ENCODE peak calls at places on chromosomes 12 and 14, in seven cellular contexts. One of them, this sample, is unnamed.

GRCh38 chr14:60328588-60328987 is 79.6 kb downstream of the PPM1A start:
- DNase-seq in transverse colon: no peak
- DNase-seq in left ventricle myocardium inferior: no peak
- DNase-seq in mucosa of descending colon: no peak
- DNase-seq in neural progenitor cell: peak; percentile 58
- DNase-seq in testis: no peak
- DNase-seq in breast epithelium: no peak
- DNase-seq in this sample: no peak

GRCh38 chr14:94787655-94788054 is 17.7 kb upstream of the GSC start:
- DNase-seq in transverse colon: no peak
- DNase-seq in left ventricle myocardium inferior: no peak
- DNase-seq in mucosa of descending colon: no peak
- DNase-seq in neural progenitor cell: no peak
- DNase-seq in testis: no peak
- DNase-seq in breast epithelium: no peak
- DNase-seq in this sample: no peak

GRCh38 chr14:82796081-82796480 is 1262.4 kb upstream of the SEL1L start:
- DNase-seq in transverse colon: no peak
- DNase-seq in left ventricle myocardium inferior: no peak
- DNase-seq in mucosa of descending colon: no peak
- DNase-seq in neural progenitor cell: peak; percentile 66
- DNase-seq in testis: no peak
- DNase-seq in breast epithelium: no peak
- DNase-seq in this sample: no peak

GRCh38 chr14:28055008-28055407 is 711.6 kb upstream of the FOXG1 start:
- DNase-seq in transverse colon: no peak
- DNase-seq in left ventricle myocardium inferior: no peak
- DNase-seq in mucosa of descending colon: no peak
- DNase-seq in neural progenitor cell: no peak
- DNase-seq in testis: no peak
- DNase-seq in breast epithelium: no peak
- DNase-seq in this sample: no peak

GRCh38 chr12:125873031-125873430 is 807.8 kb downstream of the AACS start:
- DNase-seq in transverse colon: no peak
- DNase-seq in left ventricle myocardium inferior: no peak
- DNase-seq in mucosa of descending colon: no peak
- DNase-seq in neural progenitor cell: no peak
- DNase-seq in testis: no peak
- DNase-seq in breast epithelium: no peak
- DNase-seq in this sample: no peak

GRCh38 chr12:95624544-95624943 is 73.3 kb upstream of the USP44 start:
- DNase-seq in transverse colon: no peak
- DNase-seq in left ventricle myocardium inferior: no peak
- DNase-seq in mucosa of descending colon: no peak
- DNase-seq in neural progenitor cell: peak; percentile 37
- DNase-seq in testis: no peak
- DNase-seq in breast epithelium: no peak
- DNase-seq in this sample: no peak

GRCh38 chr14:77613207-77613606 is 3.2 kb downstream of the SPTLC2 start:
- DNase-seq in transverse colon: no peak
- DNase-seq in left ventricle myocardium inferior: no peak
- DNase-seq in mucosa of descending colon: no peak
- DNase-seq in neural progenitor cell: no peak
- DNase-seq in testis: no peak
- DNase-seq in breast epithelium: no peak
- DNase-seq in this sample: no peak

GRCh38 chr14:98210045-98210678 is 1061.8 kb downstream of the BCL11B start:
- DNase-seq in transverse colon: no peak
- DNase-seq in left ventricle myocardium inferior: no peak
- DNase-seq in mucosa of descending colon: peak; percentile 64
- DNase-seq in neural progenitor cell: no peak
- DNase-seq in testis: no peak
- DNase-seq in breast epithelium: no peak
- DNase-seq in this sample: no peak

GRCh38 chr14:71290960-71291466 is 383.8 kb downstream of the PCNX1 start:
- DNase-seq in transverse colon: peak; percentile 10
- DNase-seq in left ventricle myocardium inferior: no peak
- DNase-seq in mucosa of descending colon: no peak
- DNase-seq in neural progenitor cell: no peak
- DNase-seq in testis: no peak
- DNase-seq in breast epithelium: no peak
- DNase-seq in this sample: no peak

GRCh38 chr12:115871714-115872113 is 405.8 kb downstream of the MED13L start:
- DNase-seq in transverse colon: peak; percentile 16
- DNase-seq in left ventricle myocardium inferior: no peak
- DNase-seq in mucosa of descending colon: no peak
- DNase-seq in neural progenitor cell: peak; percentile 71
- DNase-seq in testis: peak; percentile 31
- DNase-seq in breast epithelium: no peak
- DNase-seq in this sample: no peak

GRCh38 chr12:54725233-54725843 is 77.2 kb upstream of the DCD start:
- DNase-seq in transverse colon: no peak
- DNase-seq in left ventricle myocardium inferior: no peak
- DNase-seq in mucosa of descending colon: no peak
- DNase-seq in neural progenitor cell: peak; percentile 60
- DNase-seq in testis: peak; percentile 17
- DNase-seq in breast epithelium: no peak
- DNase-seq in this sample: no peak

GRCh38 chr12:77231548-77231947 is 166.2 kb upstream of the E2F7 start:
- DNase-seq in transverse colon: peak; percentile 63
- DNase-seq in left ventricle myocardium inferior: peak; percentile 73
- DNase-seq in mucosa of descending colon: peak; percentile 72
- DNase-seq in neural progenitor cell: no peak
- DNase-seq in testis: peak; percentile 69
- DNase-seq in breast epithelium: peak; percentile 52
- DNase-seq in this sample: peak; percentile 66

GRCh38 chr14:88632512-88632911 is 69.7 kb downstream of the ZC3H14 start:
- DNase-seq in transverse colon: no peak
- DNase-seq in left ventricle myocardium inferior: no peak
- DNase-seq in mucosa of descending colon: no peak
- DNase-seq in neural progenitor cell: no peak
- DNase-seq in testis: no peak
- DNase-seq in breast epithelium: no peak
- DNase-seq in this sample: no peak

GRCh38 chr12:88764781-88765470 is 184.7 kb upstream of the KITLG start:
- DNase-seq in transverse colon: no peak
- DNase-seq in left ventricle myocardium inferior: no peak
- DNase-seq in mucosa of descending colon: no peak
- DNase-seq in neural progenitor cell: no peak
- DNase-seq in testis: no peak
- DNase-seq in breast epithelium: no peak
- DNase-seq in this sample: no peak

GRCh38 chr14:69554500-69554899 is 20.2 kb downstream of the CCDC177 start:
- DNase-seq in transverse colon: no peak
- DNase-seq in left ventricle myocardium inferior: no peak
- DNase-seq in mucosa of descending colon: no peak
- DNase-seq in neural progenitor cell: no peak
- DNase-seq in testis: peak; percentile 23
- DNase-seq in breast epithelium: no peak
- DNase-seq in this sample: no peak

GRCh38 chr12:114895081-114895480 is 211.1 kb upstream of the TBX3 start:
- DNase-seq in transverse colon: no peak
- DNase-seq in left ventricle myocardium inferior: no peak
- DNase-seq in mucosa of descending colon: no peak
- DNase-seq in neural progenitor cell: no peak
- DNase-seq in testis: no peak
- DNase-seq in breast epithelium: no peak
- DNase-seq in this sample: no peak

GRCh38 chr14:100979780-100980179 is 76.3 kb upstream of the RTL1 start:
- DNase-seq in transverse colon: no peak
- DNase-seq in left ventricle myocardium inferior: no peak
- DNase-seq in mucosa of descending colon: no peak
- DNase-seq in neural progenitor cell: no peak
- DNase-seq in testis: no peak
- DNase-seq in breast epithelium: no peak
- DNase-seq in this sample: no peak

GRCh38 chr14:102155150-102155549 is 15.5 kb downstream of the WDR20 start:
- DNase-seq in transverse colon: no peak
- DNase-seq in left ventricle myocardium inferior: no peak
- DNase-seq in mucosa of descending colon: no peak
- DNase-seq in neural progenitor cell: peak; percentile 17
- DNase-seq in testis: no peak
- DNase-seq in breast epithelium: no peak
- DNase-seq in this sample: no peak

GRCh38 chr12:57952766-57953165 is 11.4 kb downstream of the ATP23 start:
- DNase-seq in transverse colon: no peak
- DNase-seq in left ventricle myocardium inferior: no peak
- DNase-seq in mucosa of descending colon: no peak
- DNase-seq in neural progenitor cell: no peak
- DNase-seq in testis: no peak
- DNase-seq in breast epithelium: no peak
- DNase-seq in this sample: no peak

GRCh38 chr12:54368709-54369596 is 4.7 kb upstream of the GPR84 start:
- DNase-seq in transverse colon: peak; percentile 93
- DNase-seq in left ventricle myocardium inferior: peak; percentile 90
- DNase-seq in mucosa of descending colon: peak; percentile 90
- DNase-seq in neural progenitor cell: peak; percentile 92
- DNase-seq in testis: peak; percentile 93
- DNase-seq in breast epithelium: peak; percentile 93
- DNase-seq in this sample: peak; percentile 91

DNA sequence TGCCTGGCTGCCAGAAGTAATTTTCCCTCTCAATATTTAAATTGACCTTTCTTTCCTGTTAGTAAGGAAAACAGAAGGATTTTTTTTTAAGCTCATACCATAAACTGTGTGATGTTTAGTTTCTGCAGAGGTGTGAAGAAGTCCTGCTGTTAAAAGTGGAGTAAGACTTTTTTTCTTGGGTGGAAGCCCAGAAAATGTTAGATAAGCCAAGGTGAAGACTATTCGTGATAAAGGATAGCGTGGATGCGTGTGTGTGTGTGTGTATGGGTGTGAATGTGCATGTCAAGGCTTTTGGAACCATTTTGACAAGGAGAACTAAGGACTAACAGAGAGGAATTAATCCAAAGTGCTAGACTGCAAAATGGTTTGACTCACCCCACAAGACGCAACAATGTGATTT is 152.9 kb upstream of the SEL1L start:
- DNase-seq in transverse colon: no peak
- DNase-seq in left ventricle myocardium inferior: no peak
- DNase-seq in mucosa of descending colon: no peak
- DNase-seq in neural progenitor cell: no peak
- DNase-seq in testis: no peak
- DNase-seq in breast epithelium: no peak
- DNase-seq in this sample: no peak
- H3K36me3 ChIP-seq in transverse colon: no peaks in the 10 kb centered on the region
- H3K36me3 ChIP-seq in left ventricle myocardium inferior: no peaks in the 10 kb centered on the region
- H3K36me3 ChIP-seq in mucosa of descending colon: no peaks in the 10 kb centered on the region
- H3K36me3 ChIP-seq in neural progenitor cell: no peaks in the 10 kb centered on the region
- H3K36me3 ChIP-seq in testis: no peaks in the 10 kb centered on the region
- H3K36me3 ChIP-seq in breast epithelium: no peaks in the 10 kb centered on the region
- H3K36me3 ChIP-seq in this sample: no peaks in the 10 kb centered on the region

DNA sequence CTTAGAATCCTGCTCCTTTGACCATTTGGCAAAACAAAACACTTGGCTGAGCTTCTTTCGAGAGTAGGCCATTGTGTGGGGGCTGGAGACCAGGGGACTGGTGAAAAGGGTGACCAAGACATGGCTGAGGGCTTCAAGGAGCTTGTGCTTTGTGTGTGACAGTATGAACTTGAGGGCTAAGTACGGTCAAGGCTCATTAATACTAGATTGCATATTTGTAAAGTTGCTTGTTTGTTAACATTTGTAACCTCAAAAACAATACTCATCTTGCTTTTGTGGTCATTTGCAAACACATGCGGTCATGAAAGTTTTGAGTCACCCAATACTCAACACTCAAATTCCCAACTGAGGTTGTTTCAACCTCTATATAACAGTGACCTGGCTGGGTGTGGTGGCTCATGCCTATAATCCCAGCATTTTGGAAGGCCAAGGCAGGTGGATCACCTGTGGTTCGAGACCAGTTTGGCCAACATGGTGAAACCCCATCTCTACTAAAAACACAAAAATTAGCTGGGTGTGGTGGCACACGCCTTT is 42.5 kb downstream of the ZFYVE26 start:
- DNase-seq in transverse colon: no peak
- DNase-seq in left ventricle myocardium inferior: no peak
- DNase-seq in mucosa of descending colon: no peak
- DNase-seq in neural progenitor cell: no peak
- DNase-seq in testis: no peak
- DNase-seq in breast epithelium: no peak
- DNase-seq in this sample: no peak
- H3K36me3 ChIP-seq in transverse colon: peaks cover 61% of the 10 kb centered on the region
- H3K36me3 ChIP-seq in left ventricle myocardium inferior: peaks cover 100% of the 10 kb centered on the region
- H3K36me3 ChIP-seq in mucosa of descending colon: peaks cover 13% of the 10 kb centered on the region
- H3K36me3 ChIP-seq in neural progenitor cell: peaks cover 5% of the 10 kb centered on the region
- H3K36me3 ChIP-seq in testis: no peaks in the 10 kb centered on the region
- H3K36me3 ChIP-seq in breast epithelium: peaks cover 32% of the 10 kb centered on the region
- H3K36me3 ChIP-seq in this sample: peaks cover 43% of the 10 kb centered on the region

GRCh38 chr12:25236626-25237025 is 14.1 kb downstream of the KRAS start:
- DNase-seq in transverse colon: no peak
- DNase-seq in left ventricle myocardium inferior: no peak
- DNase-seq in mucosa of descending colon: no peak
- DNase-seq in neural progenitor cell: no peak
- DNase-seq in testis: no peak
- DNase-seq in breast epithelium: no peak
- DNase-seq in this sample: no peak

GRCh38 chr12:25242981-25243764 is 7.6 kb downstream of the KRAS start:
- DNase-seq in transverse colon: peak; percentile 20
- DNase-seq in left ventricle myocardium inferior: no peak
- DNase-seq in mucosa of descending colon: no peak
- DNase-seq in neural progenitor cell: no peak
- DNase-seq in testis: no peak
- DNase-seq in breast epithelium: no peak
- DNase-seq in this sample: no peak

GRCh38 chr12:25236190-25236589 is 14.5 kb downstream of the KRAS start:
- DNase-seq in transverse colon: no peak
- DNase-seq in left ventricle myocardium inferior: no peak
- DNase-seq in mucosa of descending colon: no peak
- DNase-seq in neural progenitor cell: no peak
- DNase-seq in testis: no peak
- DNase-seq in breast epithelium: no peak
- DNase-seq in this sample: no peak

GRCh38 chr12:25245491-25245890 is 5.2 kb downstream of the KRAS start:
- DNase-seq in transverse colon: no peak
- DNase-seq in left ventricle myocardium inferior: no peak
- DNase-seq in mucosa of descending colon: no peak
- DNase-seq in neural progenitor cell: no peak
- DNase-seq in testis: no peak
- DNase-seq in breast epithelium: no peak
- DNase-seq in this sample: no peak

GRCh38 chr12:25241171-25242020 is 9.3 kb downstream of the KRAS start:
- DNase-seq in transverse colon: no peak
- DNase-seq in left ventricle myocardium inferior: no peak
- DNase-seq in mucosa of descending colon: no peak
- DNase-seq in neural progenitor cell: peak; percentile 51
- DNase-seq in testis: no peak
- DNase-seq in breast epithelium: no peak
- DNase-seq in this sample: no peak
- H3K36me3 ChIP-seq in transverse colon: no peaks in the 10 kb centered on the region
- H3K36me3 ChIP-seq in left ventricle myocardium inferior: peaks cover 12% of the 10 kb centered on the region
- H3K36me3 ChIP-seq in mucosa of descending colon: no peaks in the 10 kb centered on the region
- H3K36me3 ChIP-seq in neural progenitor cell: peaks cover 13% of the 10 kb centered on the region
- H3K36me3 ChIP-seq in testis: no peaks in the 10 kb centered on the region
- H3K36me3 ChIP-seq in breast epithelium: no peaks in the 10 kb centered on the region
- H3K36me3 ChIP-seq in this sample: peaks cover 4% of the 10 kb centered on the region

DNA sequence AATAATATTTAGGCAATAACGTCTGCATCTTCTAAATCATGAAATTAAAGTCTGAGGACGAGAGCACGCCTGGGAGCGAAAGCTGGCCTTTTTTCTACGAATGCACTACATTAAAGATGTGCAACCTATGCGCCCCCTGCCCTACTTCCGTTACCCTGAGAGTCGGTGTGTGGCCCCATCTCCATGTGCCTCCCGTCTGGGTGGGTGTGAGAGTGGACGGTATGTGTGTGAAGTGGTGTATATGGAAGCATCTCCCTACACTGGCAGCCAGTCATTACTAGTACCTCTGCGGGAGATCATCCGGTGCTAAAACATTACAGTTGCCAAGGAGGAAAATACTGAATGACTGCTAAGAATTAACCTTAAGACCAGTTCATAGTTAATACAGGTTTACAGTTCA is 19.3 kb downstream of the CKB start:
- DNase-seq in transverse colon: no peak
- DNase-seq in left ventricle myocardium inferior: no peak
- DNase-seq in mucosa of descending colon: no peak
- DNase-seq in neural progenitor cell: no peak
- DNase-seq in testis: peak; percentile 12
- DNase-seq in breast epithelium: no peak
- DNase-seq in this sample: no peak
- H3K36me3 ChIP-seq in transverse colon: peaks cover 19% of the 10 kb centered on the region
- H3K36me3 ChIP-seq in left ventricle myocardium inferior: peaks cover 81% of the 10 kb centered on the region
- H3K36me3 ChIP-seq in mucosa of descending colon: no peaks in the 10 kb centered on the region
- H3K36me3 ChIP-seq in neural progenitor cell: peaks cover 12% of the 10 kb centered on the region
- H3K36me3 ChIP-seq in testis: no peaks in the 10 kb centered on the region
- H3K36me3 ChIP-seq in breast epithelium: no peaks in the 10 kb centered on the region
- H3K36me3 ChIP-seq in this sample: peaks cover 30% of the 10 kb centered on the region